ENCODE peak calls at places on chromosomes 11 and 22, in five cellular contexts. F, C, O, U and Z are unnamed samples.

GRCh38 chr22:35435201-35435712 is 35.3 kb downstream of the MCM5 start:
- DNase-seq in U (no peak), O (no peak), F (no peak), C (no peak), Z (no peak)

GRCh38 chr22:30206964-30207363 is 39.6 kb downstream of the LIF start:
- DNase-seq in C (peak), O (peak), F (peak), U (no peak), Z (no peak)

GRCh38 chr11:114179234-114179941 is 116.8 kb upstream of the NNMT start:
- DNase-seq in O (peak), U (peak), C (peak), F (no peak), Z (peak)

GRCh38 chr22:49597428-49598039 is 230.1 kb downstream of the BRD1 start:
- DNase-seq in O (no peak), F (no peak), U (no peak), C (no peak), Z (no peak)

GRCh38 chr22:45007247-45007945 is 2.4 kb downstream of the PHF21B start:
- DNase-seq in O (no peak), F (peak), C (no peak), U (no peak), Z (no peak)

GRCh38 chr11:34924714-34925113 is 8.3 kb downstream of the PDHX start:
- DNase-seq in F (no peak), U (no peak), O (no peak), C (no peak), Z (no peak)

GRCh38 chr11:13717331-13717730 is 48.9 kb downstream of the FAR1 start:
- DNase-seq in C (no peak), F (peak), U (no peak), O (no peak), Z (no peak)

GRCh38 chr11:128052912-128053641 is 534.3 kb downstream of the ETS1 start:
- DNase-seq in U (no peak), O (no peak), F (peak), C (no peak), Z (no peak)

GRCh38 chr11:112962854-112963367 is 1.7 kb downstream of the NCAM1 start:
- DNase-seq in U (no peak), F (no peak), C (peak), O (no peak), Z (no peak)

GRCh38 chr11:8261921-8262551 is 1.6 kb downstream of the LMO1 start:
- DNase-seq in U (no peak), O (peak), C (peak), F (no peak), Z (peak)

GRCh38 chr11:79691445-79691844 is 250.6 kb upstream of the TENM4 start:
- DNase-seq in U (no peak), C (no peak), F (no peak), O (no peak), Z (no peak)

GRCh38 chr11:7672960-7673723 is at the start of gene CYB5R2:
- DNase-seq in F (no peak), C (peak), U (no peak), O (peak), Z (peak)

GRCh38 chr11:32105871-32106312 is 15.0 kb downstream of the RCN1 start:
- DNase-seq in O (no peak), C (no peak), U (no peak), F (no peak), Z (no peak)
- H3K4me3 ChIP-seq in O (no peak), C (no peak), U (no peak), F (no peak), Z (no peak)

GRCh38 chr22:28441720-28442263 is 237.8 kb downstream of the TTC28 start:
- DNase-seq in O (no peak), C (peak), F (no peak), U (no peak), Z (no peak)

GRCh38 chr22:28442951-28443876 is 236.4 kb downstream of the TTC28 start:
- DNase-seq in O (peak), F (peak), C (peak), U (peak), Z (no peak)

GRCh38 chr22:28438183-28438778 is 241.4 kb downstream of the TTC28 start:
- DNase-seq in U (no peak), F (no peak), O (no peak), C (no peak), Z (no peak)

GRCh38 chr22:28442264-28442950 is 237.2 kb downstream of the TTC28 start:
- DNase-seq in O (peak), U (peak), C (peak), F (peak), Z (peak)

GRCh38 chr22:28440517-28441366 is 238.9 kb downstream of the TTC28 start:
- DNase-seq in C (no peak), F (no peak), O (no peak), U (no peak), Z (no peak)
- TF ChIP-seq CTCF in C (no peak), F (no peak), O (peak), U (no peak), Z (no peak)

DNA sequence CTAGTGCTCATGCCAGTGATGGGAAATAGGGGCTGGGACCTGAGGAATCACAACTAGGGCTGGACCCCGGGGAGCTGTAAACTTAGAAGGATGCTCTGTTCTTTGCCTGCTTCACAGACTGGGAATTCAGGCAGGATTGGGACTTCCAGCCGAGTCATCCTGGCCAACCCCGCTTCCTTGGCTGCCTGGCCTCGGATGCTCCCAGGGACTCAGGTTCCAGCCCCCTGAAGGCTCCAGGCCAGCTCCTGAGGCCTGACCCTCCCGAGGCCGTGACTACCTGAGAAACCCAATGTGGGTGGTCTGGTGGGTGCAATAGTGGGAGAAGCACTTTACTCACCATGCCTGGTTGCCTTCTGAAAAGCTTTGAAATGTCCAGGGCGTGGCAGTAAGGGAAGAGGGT is 44.7 kb downstream of the IRAG1 start:
- DNase-seq in U (no peak), F (no peak), C (no peak), O (no peak), Z (no peak)
- H3K27ac ChIP-seq in U (no peak), F (no peak), C (no peak), O (peak), Z (peak)

DNA sequence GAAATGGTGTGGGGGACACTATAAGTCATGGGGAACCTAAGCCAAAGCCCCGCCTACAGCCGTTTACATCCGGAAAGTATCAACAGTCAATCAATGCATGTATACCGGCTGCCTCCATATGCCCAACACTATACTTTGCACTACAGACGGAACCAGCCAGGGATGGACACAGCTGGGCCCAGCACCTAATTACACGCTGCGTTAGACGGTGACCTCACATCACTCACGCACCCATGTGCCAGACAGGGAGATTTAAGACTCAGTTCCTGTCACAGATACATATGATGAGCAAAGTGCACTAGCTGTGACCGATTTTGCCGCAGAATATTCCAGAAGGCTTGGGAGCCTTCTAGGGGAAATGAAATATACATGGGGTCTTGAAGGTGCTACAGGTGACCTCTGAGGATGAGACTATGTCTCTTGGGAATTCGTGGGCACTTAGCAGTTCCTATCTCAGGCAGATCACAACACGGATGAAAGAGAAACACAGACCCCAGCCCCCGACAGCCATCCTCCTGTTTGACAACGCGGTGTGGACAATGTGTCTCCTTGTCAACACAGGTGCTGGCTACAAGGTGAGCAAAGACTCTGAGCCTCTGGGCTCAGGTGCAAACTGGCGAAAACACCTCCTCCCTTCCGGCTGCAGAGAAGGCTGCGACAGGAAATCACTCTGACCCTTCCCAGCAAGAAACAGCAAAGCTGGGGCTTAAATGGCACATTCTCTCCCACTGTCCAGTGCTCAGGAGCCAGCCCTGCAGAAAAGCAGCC is 8.0 kb downstream of the AHNAK start:
- DNase-seq in O (no peak), F (no peak), U (peak), C (no peak), Z (no peak)
- H3K4me3 ChIP-seq in O (peak), F (peak), U (no peak), C (no peak), Z (peak)